ENCODE peak calls at places on chromosomes 2 and 18, in ten cellular contexts. K, V, D, I, O, M, N, W, Q and Y are unnamed samples. For H3K9me3, the result is how much of the 10 kb centered on the place peaks cover.

GRCh38 chr18:62611395-62612241 is 88.8 kb downstream of the ZCCHC2 start:
- DNase-seq in M (no peak), Q (no peak), W (no peak), N (peak), K (no peak), V (peak), O (no peak), I (peak), D (peak), Y (no peak)

GRCh38 chr2:5315512-5315911 is 376.7 kb upstream of the SOX11 start:
- DNase-seq in W (no peak), O (no peak), D (no peak), I (no peak), M (no peak), K (no peak), N (peak), Q (no peak), V (no peak), Y (no peak)

GRCh38 chr2:56217106-56217505 is 33.3 kb downstream of the CCDC85A start:
- DNase-seq in N (peak), W (no peak), V (no peak), Q (no peak), D (no peak), O (no peak), K (no peak), I (no peak), M (no peak), Y (no peak)

GRCh38 chr18:22483407-22483806 is 65.7 kb upstream of the CTAGE1 start:
- DNase-seq in N (no peak), I (no peak), V (no peak), Q (no peak), K (no peak), D (no peak), O (no peak), W (no peak), M (no peak), Y (no peak)

GRCh38 chr2:192124576-192124975 is 70.2 kb downstream of the TMEFF2 start:
- DNase-seq in K (no peak), V (no peak), O (no peak), W (no peak), M (no peak), D (no peak), Q (no peak), N (no peak), I (no peak), Y (no peak)

GRCh38 chr2:166157578-166157977 is 29.8 kb upstream of the SCN1A start:
- DNase-seq in N (no peak), O (no peak), M (no peak), I (no peak), K (no peak), D (no peak), W (no peak), V (no peak), Q (no peak), Y (no peak)

GRCh38 chr2:101151141-101151858 is at the start of gene TBC1D8:
- DNase-seq in I (peak), Q (peak), D (peak), K (peak), M (peak), N (peak), O (peak), V (peak), W (peak), Y (peak)

GRCh38 chr2:54258171-54258570 is 2.1 kb upstream of the TSPYL6 start:
- DNase-seq in O (no peak), V (no peak), I (no peak), D (no peak), K (no peak), N (no peak), M (no peak), Q (no peak), W (no peak), Y (no peak)

GRCh38 chr2:888211-888801 is 62.3 kb upstream of the SNTG2 start:
- DNase-seq in W (no peak), Q (no peak), M (no peak), N (no peak), V (no peak), O (no peak), K (no peak), I (no peak), D (no peak), Y (no peak)

GRCh38 chr18:59460060-59460395 is 101.0 kb upstream of the LMAN1 start:
- DNase-seq in W (no peak), M (no peak), D (no peak), V (no peak), N (peak), I (no peak), O (no peak), K (no peak), Q (no peak), Y (no peak)

GRCh38 chr2:65877331-65877791 is 445.0 kb upstream of the SPRED2 start:
- DNase-seq in V (no peak), M (no peak), W (no peak), O (no peak), K (no peak), D (no peak), I (no peak), Q (no peak), N (no peak), Y (no peak)

GRCh38 chr2:185475868-185476267 is 262.7 kb upstream of the FSIP2 start:
- DNase-seq in W (no peak), M (no peak), Q (no peak), D (no peak), V (no peak), I (no peak), N (peak), O (no peak), K (no peak), Y (no peak)

GRCh38 chr2:42132066-42132965 is 36.8 kb upstream of the EML4 start:
- DNase-seq in K (no peak), O (no peak), W (no peak), N (no peak), Q (no peak), I (no peak), M (peak), V (no peak), D (no peak), Y (no peak)

GRCh38 chr2:209600257-209601180 is 171.1 kb upstream of the UNC80 start:
- DNase-seq in V (no peak), I (no peak), K (no peak), O (no peak), Q (no peak), M (no peak), D (no peak), W (no peak), N (peak), Y (no peak)

GRCh38 chr2:241788572-241788971 is 11.9 kb downstream of the GAL3ST2 start:
- DNase-seq in O (peak), I (no peak), K (no peak), W (no peak), D (no peak), V (no peak), M (no peak), N (no peak), Q (no peak), Y (peak)

GRCh38 chr2:9697904-9698303 is 67.1 kb upstream of the YWHAQ start:
- DNase-seq in O (no peak), N (no peak), K (no peak), Q (no peak), D (no peak), V (no peak), I (no peak), M (no peak), W (no peak), Y (no peak)

GRCh38 chr2:205679410-205680009 is 2.8 kb upstream of the NRP2 start:
- DNase-seq in Q (no peak), V (no peak), I (no peak), W (no peak), K (no peak), N (no peak), O (no peak), M (no peak), D (no peak), Y (no peak)

GRCh38 chr18:5456577-5457466 is 87.0 kb downstream of the EPB41L3 start:
- DNase-seq in I (peak), M (peak), W (peak), O (no peak), D (no peak), Q (no peak), K (no peak), V (no peak), N (peak), Y (no peak)

GRCh38 chr2:37711308-37711731 is 39.9 kb upstream of the CDC42EP3 start:
- DNase-seq in O (peak), I (no peak), N (peak), Q (no peak), V (no peak), K (peak), D (no peak), W (no peak), M (peak), Y (peak)

GRCh38 chr2:25980951-25981350 is 1.3 kb downstream of the KIF3C start:
- DNase-seq in K (no peak), V (no peak), W (no peak), N (no peak), O (no peak), D (no peak), M (no peak), I (no peak), Q (no peak), Y (no peak)

GRCh38 chr2:11395389-11395788 is 51.0 kb upstream of the ROCK2 start:
- DNase-seq in W (no peak), D (no peak), V (no peak), Q (no peak), N (no peak), K (no peak), M (no peak), I (no peak), O (no peak), Y (no peak)

GRCh38 chr18:79490593-79491551 is 95.1 kb downstream of the NFATC1 start:
- DNase-seq in V (peak), O (no peak), I (peak), N (no peak), W (no peak), Q (no peak), M (no peak), D (peak), K (no peak), Y (no peak)
- H3K27ac ChIP-seq in V (no peak), O (no peak), I (no peak), N (no peak), W (no peak), Q (no peak), M (no peak), D (no peak), K (no peak), Y (no peak)

DNA sequence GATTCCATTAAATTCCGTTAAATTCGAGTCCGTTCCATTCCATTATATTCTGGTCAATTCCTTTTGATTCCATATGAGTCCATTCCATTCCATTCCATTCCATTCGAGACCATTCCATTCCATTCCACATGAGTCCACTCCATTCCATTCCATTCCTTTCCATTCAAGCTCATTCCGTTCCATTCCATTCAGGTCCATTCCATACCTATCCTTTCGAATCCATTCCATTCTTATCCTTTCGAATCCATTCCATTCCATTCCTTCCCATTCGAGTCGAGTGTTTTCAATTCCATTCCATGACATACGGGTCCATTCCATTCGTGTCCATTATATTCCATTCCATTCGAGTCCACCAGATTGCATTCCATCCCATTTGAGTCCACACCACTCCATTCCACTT is 1127.4 kb downstream of the RPIA start:
- DNase-seq in D (no peak), I (no peak), N (no peak), O (no peak), V (no peak), K (no peak), W (no peak), M (no peak), Q (no peak), Y (no peak)
- H3K9me3 ChIP-seq in D (under half), I (half or more), N (half or more), O (under half), V (half or more), K (under half), W (under half), M (half or more), Q (under half), Y (under half)

DNA sequence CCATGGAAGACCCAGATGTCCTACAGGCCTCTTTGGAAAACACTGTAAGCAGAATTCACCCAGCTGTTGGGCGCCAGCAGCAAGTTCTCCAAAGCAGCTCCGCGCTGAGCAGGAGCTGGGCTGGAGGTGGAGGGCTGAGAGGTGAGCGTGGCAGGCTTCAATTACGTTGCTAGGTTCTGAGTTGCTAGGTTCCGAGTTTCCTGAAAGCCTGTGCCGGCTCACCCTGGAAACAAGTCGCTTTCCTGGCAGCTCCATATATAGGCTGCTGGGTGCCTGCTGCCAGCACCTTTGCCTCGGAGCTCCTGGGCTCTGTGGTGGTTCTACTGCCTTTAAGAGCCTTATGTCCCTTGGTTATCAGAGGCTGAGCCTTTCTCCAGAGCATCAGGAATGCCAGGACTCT is 14.4 kb upstream of the EGR4 start:
- DNase-seq in D (no peak), O (no peak), V (no peak), Q (no peak), I (no peak), K (no peak), M (no peak), W (no peak), N (no peak), Y (no peak)
- H3K27ac ChIP-seq in D (no peak), O (no peak), V (no peak), Q (no peak), I (no peak), K (no peak), M (no peak), W (no peak), N (no peak), Y (no peak)

GRCh38 chr18:14942275-14942674 is 194.3 kb downstream of the ANKRD30B start:
- DNase-seq in O (no peak), I (no peak), M (no peak), V (no peak), D (no peak), W (no peak), Q (no peak), K (no peak), N (no peak), Y (no peak)
- H3K9me3 ChIP-seq in O (under half), I (under half), M (under half), V (under half), D (under half), W (under half), Q (under half), K (under half), N (under half), Y (under half)

GRCh38 chr2:12897181-12897580 is 180.4 kb downstream of the TRIB2 start:
- DNase-seq in W (no peak), N (no peak), M (no peak), Q (no peak), D (no peak), V (no peak), I (no peak), K (no peak), O (no peak), Y (peak)
- H3K27ac ChIP-seq in W (no peak), N (no peak), M (no peak), Q (peak), D (peak), V (no peak), I (no peak), K (no peak), O (no peak), Y (peak)

DNA sequence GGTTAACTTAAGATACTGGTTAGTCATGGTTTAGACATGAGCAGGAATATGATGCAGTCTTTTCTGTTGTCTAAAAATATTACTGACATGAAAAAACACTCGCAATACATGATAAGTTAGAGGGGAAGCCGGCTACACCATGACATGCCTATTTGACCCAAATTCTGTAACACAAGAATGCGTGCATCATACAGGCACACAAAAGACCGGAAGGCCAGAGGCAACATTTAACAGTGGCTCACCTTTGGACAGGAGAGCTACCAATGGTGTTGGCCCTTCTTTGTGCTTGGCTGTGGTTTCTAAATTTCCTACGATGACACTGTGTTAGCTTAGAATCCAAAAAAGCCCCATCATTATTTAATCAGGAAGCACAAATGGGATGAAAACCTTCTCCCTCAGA is 4.1 kb downstream of the PARD6G start:
- DNase-seq in I (no peak), V (no peak), N (no peak), Q (no peak), O (no peak), W (no peak), D (no peak), K (no peak), M (no peak), Y (no peak)
- H3K9me3 ChIP-seq in I (under half), V (under half), N (under half), Q (under half), O (under half), W (under half), D (under half), K (under half), M (under half), Y (under half)

DNA sequence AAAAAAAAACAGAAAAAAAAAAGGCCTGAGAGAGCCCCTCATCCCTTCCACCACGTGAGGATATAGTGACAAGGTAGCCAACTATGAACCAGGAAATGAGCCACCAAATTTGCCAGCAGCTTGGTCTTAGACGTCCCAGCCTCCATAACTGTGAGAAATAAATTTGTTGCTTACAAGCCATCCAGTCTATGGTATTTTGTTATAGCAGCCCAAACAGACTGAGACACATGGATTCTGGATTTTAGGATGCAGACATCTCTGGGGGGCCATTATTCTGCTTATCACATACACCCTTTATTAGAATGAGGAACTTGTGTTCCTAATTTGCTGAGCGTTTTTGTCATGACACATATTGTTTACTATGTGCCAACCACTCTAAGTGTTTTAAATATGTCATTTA is 5.4 kb upstream of the YIPF4 start:
- DNase-seq in Q (no peak), W (no peak), D (no peak), K (no peak), N (no peak), M (no peak), I (no peak), O (no peak), V (no peak), Y (no peak)
- H3K27ac ChIP-seq in Q (no peak), W (no peak), D (no peak), K (no peak), N (no peak), M (no peak), I (no peak), O (no peak), V (no peak), Y (no peak)

GRCh38 chr18:70981400-70982140 is 692.7 kb downstream of the SOCS6 start:
- DNase-seq in N (no peak), V (no peak), K (no peak), O (no peak), M (no peak), W (peak), D (no peak), Q (no peak), I (no peak), Y (no peak)
- H3K9me3 ChIP-seq in N (under half), V (under half), K (under half), O (under half), M (under half), W (under half), D (under half), Q (under half), I (under half), Y (under half)

DNA sequence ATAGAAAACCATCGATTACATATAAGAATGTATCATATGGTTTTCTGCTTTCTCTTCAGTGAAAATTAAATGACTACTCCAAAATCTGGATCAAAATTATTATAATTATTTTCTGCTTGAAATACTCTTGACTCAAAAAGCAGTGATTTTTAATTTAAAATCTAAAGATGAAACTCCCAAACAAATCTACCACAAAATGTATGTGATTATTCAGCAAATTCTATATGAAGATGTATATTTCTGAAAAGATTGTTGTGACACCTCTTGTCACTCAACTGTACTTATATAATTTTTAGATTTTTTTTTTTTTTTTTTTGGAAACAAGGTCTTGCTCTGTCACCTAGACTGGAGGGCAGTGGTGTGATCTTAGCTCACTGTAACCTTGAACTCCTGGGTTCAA is 98.6 kb downstream of the MTCL1 start:
- DNase-seq in K (no peak), O (no peak), W (no peak), V (no peak), M (no peak), N (no peak), D (no peak), I (no peak), Q (no peak), Y (no peak)
- H3K27ac ChIP-seq in K (no peak), O (no peak), W (no peak), V (no peak), M (no peak), N (no peak), D (no peak), I (no peak), Q (no peak), Y (no peak)

GRCh38 chr2:108407864-108408729 is 30.3 kb downstream of the SULT1C4 start:
- DNase-seq in K (no peak), N (no peak), M (no peak), Q (no peak), V (no peak), D (no peak), O (no peak), W (no peak), I (no peak), Y (no peak)
- H3K9me3 ChIP-seq in K (under half), N (under half), M (under half), Q (under half), V (under half), D (under half), O (under half), W (under half), I (under half), Y (under half)